ENCODE peak calls at places on chromosomes 7 and 10, in seven cellular contexts. R is pancreas; T is uterus; Y is retinal pigment epithelial cell; O is lower lobe of right lung; B is GM12865; S is CD8-positive, alpha-beta T cell. C is an unnamed sample.

GRCh38 chr10:60662917-60663614 is 115.2 kb upstream of the CDK1 start:
- DNase-seq in O (no peak), Y (no peak), B (no peak), S (no peak), R (no peak), T (no peak), C (peak)

GRCh38 chr7:139321071-139321745 is 19.9 kb upstream of the FMC1 start:
- DNase-seq in R (no peak), B (peak), S (no peak), O (no peak), Y (peak), T (no peak), C (no peak)

GRCh38 chr7:44676776-44677175 is 70.3 kb downstream of the OGDH start:
- DNase-seq in T (no peak), O (no peak), Y (no peak), B (no peak), S (no peak), R (no peak), C (no peak)

GRCh38 chr7:139594911-139595476 is 71.5 kb downstream of the CLEC2L start:
- DNase-seq in R (no peak), T (no peak), Y (no peak), B (no peak), O (no peak), S (no peak), C (no peak)

GRCh38 chr7:91383186-91383585 is 119.0 kb downstream of the FZD1 start:
- DNase-seq in R (no peak), T (no peak), B (no peak), S (no peak), O (no peak), Y (no peak), C (peak)

GRCh38 chr7:130899638-130900401 is 165.8 kb upstream of the KLF14 start:
- DNase-seq in Y (no peak), S (no peak), R (no peak), O (no peak), T (no peak), B (peak), C (no peak)

GRCh38 chr7:75727881-75728592 is 10.7 kb downstream of the HIP1 start:
- DNase-seq in B (peak), T (peak), S (peak), Y (no peak), R (peak), O (peak), C (peak)

GRCh38 chr7:21771906-21772610 is 173.6 kb downstream of the CDCA7L start:
- DNase-seq in Y (no peak), O (no peak), R (no peak), B (no peak), T (no peak), S (no peak), C (no peak)

DNA sequence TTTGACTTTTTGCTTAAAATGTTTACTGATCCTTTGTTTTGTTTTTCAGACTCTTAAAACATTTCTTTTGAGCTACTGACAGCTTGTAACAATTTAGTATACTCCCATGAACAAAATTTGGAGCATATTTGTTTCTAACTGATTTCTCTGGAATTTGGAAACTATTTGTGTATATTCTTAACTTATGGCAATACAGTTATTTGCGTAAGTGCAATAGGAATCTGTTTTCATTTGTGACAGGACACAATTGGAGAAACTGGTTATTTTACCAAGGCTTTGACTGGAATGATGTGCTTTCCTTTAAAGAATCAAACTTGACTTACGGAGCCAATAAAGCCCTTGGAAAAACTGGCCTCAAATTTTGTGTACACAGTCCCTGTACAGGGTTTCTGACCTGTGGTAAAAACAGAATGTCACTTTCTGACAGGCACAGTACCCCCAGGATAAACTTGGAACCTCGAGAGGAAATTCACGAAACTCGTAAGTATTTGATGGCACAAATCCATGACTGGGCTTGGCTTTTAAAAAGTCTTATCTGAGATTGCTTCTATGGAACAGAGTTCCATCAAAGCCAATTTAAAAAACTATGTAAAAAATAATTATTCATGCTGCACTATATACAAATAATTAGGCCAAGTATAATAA is 70.5 kb downstream of the ST8SIA6 start:
- DNase-seq in T (no peak), Y (no peak), B (no peak), S (no peak), R (no peak), O (no peak), C (no peak)
- H3K4me3 ChIP-seq in T (no peak), Y (no peak), B (no peak), S (no peak), R (no peak), O (no peak), C (no peak)

DNA sequence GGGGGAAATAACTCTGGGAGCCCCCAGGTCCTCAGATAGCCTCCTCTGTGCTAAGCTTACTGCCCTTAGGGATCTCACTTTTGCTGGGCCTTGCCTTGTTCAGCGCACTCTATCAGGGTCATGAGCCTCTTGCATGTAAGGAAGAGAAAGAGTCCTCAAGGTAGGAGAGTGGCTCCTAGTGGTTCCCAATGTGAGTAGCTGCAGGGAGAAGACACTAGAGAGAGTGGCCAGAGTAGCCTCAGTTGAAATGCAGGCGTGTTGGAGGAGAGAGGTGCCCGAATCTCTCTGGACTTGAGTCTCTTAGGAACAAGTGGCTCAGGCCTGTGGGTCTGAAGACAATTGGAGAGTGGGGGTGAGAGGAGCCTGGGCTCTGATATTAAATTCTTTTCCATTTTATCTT is 94.3 kb upstream of the SORCS3 start:
- DNase-seq in B (no peak), T (no peak), S (no peak), R (no peak), Y (no peak), O (no peak), C (no peak)
- TF ChIP-seq CTCF in B (no peak), T (no peak), S (no peak), R (no peak), Y (no peak), O (no peak), C (no peak)

GRCh38 chr7:134932707-134933370 is 53.5 kb upstream of the AGBL3 start:
- DNase-seq in B (peak), T (peak), S (no peak), O (no peak), Y (no peak), R (no peak), C (peak)
- H3K4me3 ChIP-seq in B (peak), T (no peak), S (no peak), O (no peak), Y (no peak), R (no peak), C (no peak)

GRCh38 chr10:49393301-49393700 is 2.6 kb downstream of the DRGX start:
- DNase-seq in B (no peak), R (no peak), S (no peak), T (no peak), O (no peak), Y (no peak), C (no peak)
- TF ChIP-seq CTCF in B (no peak), R (no peak), S (no peak), T (no peak), O (no peak), Y (no peak), C (no peak)

GRCh38 chr7:30598121-30598876 is 3.6 kb downstream of the GARS1 start:
- DNase-seq in Y (no peak), R (no peak), T (no peak), O (no peak), S (no peak), B (no peak), C (no peak)

GRCh38 chr7:30596043-30596641 is 1.5 kb downstream of the GARS1 start:
- DNase-seq in B (peak), S (no peak), R (no peak), Y (no peak), O (no peak), T (no peak), C (peak)

GRCh38 chr7:30595461-30596042 is 874 bp downstream of the GARS1 start:
- DNase-seq in O (no peak), Y (no peak), B (no peak), R (no peak), S (no peak), T (no peak), C (no peak)

GRCh38 chr7:30594540-30595460 is at the start of gene GARS1:
- DNase-seq in Y (peak), B (peak), R (peak), T (peak), O (peak), S (peak), C (peak)

GRCh38 chr7:30596721-30597120 is 2.0 kb downstream of the GARS1 start:
- DNase-seq in Y (no peak), O (no peak), T (no peak), S (no peak), R (no peak), B (no peak), C (no peak)
- H3K4me3 ChIP-seq in Y (peak), O (peak), T (peak), S (no peak), R (no peak), B (peak), C (peak)